ENCODE peak calls at places on chromosomes 1 and 21, in seven cellular contexts. P, D, L, C, J, X and N are unnamed samples.

GRCh38 chr1:46081206-46081605 is 51.2 kb downstream of the PIK3R3 start:
- DNase-seq in L (no peak), C (no peak), P (no peak), D (no peak), J (no peak), X (no peak), N (no peak)

GRCh38 chr21:14762734-14763694 is 216.9 kb upstream of the SAMSN1 start:
- DNase-seq in C (no peak), X (no peak), J (no peak), L (no peak), P (no peak), D (no peak), N (no peak)

GRCh38 chr1:61322769-61323168 is 240.4 kb downstream of the NFIA start:
- DNase-seq in D (no peak), L (no peak), P (no peak), C (peak), X (no peak), J (no peak), N (no peak)

GRCh38 chr1:170927955-170928850 is 7.1 kb upstream of the MROH9 start:
- DNase-seq in D (no peak), C (no peak), P (no peak), L (no peak), J (no peak), X (no peak), N (no peak)

GRCh38 chr1:51086496-51087271 is 15.3 kb upstream of the C1orf185 start:
- DNase-seq in C (no peak), J (no peak), P (no peak), L (no peak), D (no peak), X (no peak), N (no peak)

GRCh38 chr1:241802849-241803248 is 45.2 kb upstream of the EXO1 start:
- DNase-seq in D (no peak), C (no peak), X (no peak), L (no peak), P (no peak), J (no peak), N (no peak)

GRCh38 chr1:148263128-148263905 is 111.2 kb upstream of the NBPF11 start:
- DNase-seq in D (peak), L (peak), X (peak), J (peak), C (peak), P (peak), N (no peak)

GRCh38 chr1:36119451-36119850 is 5.6 kb downstream of the COL8A2 start:
- DNase-seq in D (no peak), P (peak), J (no peak), X (no peak), C (no peak), L (no peak), N (no peak)

GRCh38 chr1:201517631-201518030 is 10.7 kb upstream of the CSRP1 start:
- DNase-seq in X (no peak), P (no peak), L (no peak), J (no peak), C (no peak), D (no peak), N (no peak)

GRCh38 chr1:154962238-154962678 is 676 bp upstream of the PYGO2 start:
- DNase-seq in L (peak), D (no peak), X (peak), P (peak), J (no peak), C (no peak), N (no peak)

GRCh38 chr1:205805082-205805711 is 7.8 kb downstream of the SLC41A1 start:
- DNase-seq in P (no peak), L (no peak), X (no peak), D (no peak), C (no peak), J (no peak), N (no peak)

GRCh38 chr1:212752934-212753497 is 38.6 kb downstream of the NSL1 start:
- DNase-seq in X (no peak), L (no peak), D (no peak), C (no peak), P (no peak), J (no peak), N (no peak)
- H3K27ac ChIP-seq in X (no peak), L (no peak), D (no peak), C (no peak), P (no peak), J (no peak), N (peak)

GRCh38 chr1:8733463-8733862 is 84.0 kb downstream of the RERE start:
- DNase-seq in D (no peak), P (no peak), J (no peak), L (no peak), C (peak), X (no peak), N (no peak)
- H3K27ac ChIP-seq in D (no peak), P (no peak), J (no peak), L (no peak), C (no peak), X (no peak), N (no peak)

GRCh38 chr1:156742801-156743200 is 1.9 kb upstream of the MRPL24 start:
- DNase-seq in D (no peak), C (no peak), L (no peak), X (no peak), P (no peak), J (no peak), N (no peak)

GRCh38 chr1:156746381-156746715 is 5.1 kb downstream of the HDGF start:
- DNase-seq in P (no peak), D (no peak), X (no peak), L (peak), J (no peak), C (no peak), N (no peak)

GRCh38 chr1:156743367-156744302 is 2.7 kb upstream of the MRPL24 start:
- DNase-seq in P (no peak), D (no peak), L (no peak), X (no peak), C (no peak), J (no peak), N (no peak)

GRCh38 chr1:156744786-156745419 is 4.0 kb upstream of the MRPL24 start:
- DNase-seq in X (no peak), J (no peak), L (peak), P (no peak), D (no peak), C (no peak), N (no peak)

GRCh38 chr1:156744344-156744743 is 3.5 kb upstream of the MRPL24 start:
- DNase-seq in C (no peak), L (peak), J (no peak), D (no peak), X (no peak), P (no peak), N (no peak)
- H3K27ac ChIP-seq in C (no peak), L (no peak), J (peak), D (no peak), X (no peak), P (peak), N (no peak)

GRCh38 chr1:66374148-66374547 is 159.8 kb upstream of the SGIP1 start:
- DNase-seq in D (no peak), P (no peak), C (no peak), J (no peak), X (no peak), L (no peak), N (no peak)
- H3K27ac ChIP-seq in D (no peak), P (no peak), C (no peak), J (peak), X (no peak), L (no peak), N (peak)

DNA sequence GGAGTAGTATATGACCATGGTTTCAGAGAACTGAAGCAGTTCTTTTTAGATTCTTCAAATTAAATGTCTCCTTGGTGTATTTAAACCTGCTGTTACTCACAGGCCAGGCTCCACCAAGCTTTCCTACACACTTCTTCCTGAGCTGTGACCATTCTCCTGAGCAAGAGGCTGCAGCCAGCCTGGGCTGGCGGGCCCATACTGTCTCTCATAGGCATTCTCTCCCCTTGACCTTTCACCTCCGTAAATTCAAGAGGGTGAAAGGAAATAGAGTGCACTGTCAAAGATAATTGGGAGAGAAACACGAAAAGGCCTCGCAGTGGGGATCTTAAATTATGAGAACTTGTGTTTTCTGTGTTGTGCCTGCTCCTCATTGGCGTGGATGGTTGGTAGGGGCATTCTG is 2.3 kb downstream of the ARF1 start:
- DNase-seq in P (peak), D (peak), J (no peak), C (no peak), X (peak), L (no peak), N (no peak)
- H3K27ac ChIP-seq in P (peak), D (no peak), J (peak), C (peak), X (no peak), L (peak), N (peak)

GRCh38 chr1:179314928-179315327 is 21.3 kb downstream of the SOAT1 start:
- DNase-seq in L (no peak), P (no peak), J (no peak), C (no peak), D (no peak), X (no peak), N (no peak)

GRCh38 chr1:179310721-179311120 is 17.1 kb downstream of the SOAT1 start:
- DNase-seq in X (no peak), L (no peak), P (no peak), J (no peak), C (no peak), D (no peak), N (no peak)

GRCh38 chr1:179310271-179310670 is 16.7 kb downstream of the SOAT1 start:
- DNase-seq in P (no peak), C (no peak), J (no peak), X (no peak), D (no peak), L (no peak), N (no peak)

GRCh38 chr1:179313004-179313403 is 19.4 kb downstream of the SOAT1 start:
- DNase-seq in C (no peak), X (no peak), J (no peak), P (no peak), D (no peak), L (no peak), N (no peak)

GRCh38 chr1:179311149-179311700 is 17.6 kb downstream of the SOAT1 start:
- DNase-seq in P (no peak), L (no peak), C (no peak), D (no peak), J (no peak), X (no peak), N (no peak)
- H3K27ac ChIP-seq in P (no peak), L (no peak), C (no peak), D (no peak), J (no peak), X (no peak), N (no peak)

GRCh38 chr1:19169642-19170041 is 40.4 kb downstream of the UBR4 start:
- DNase-seq in L (no peak), D (no peak), J (no peak), P (no peak), C (no peak), X (no peak), N (no peak)
- H3K27ac ChIP-seq in L (no peak), D (no peak), J (no peak), P (no peak), C (no peak), X (no peak), N (no peak)